ENCODE peak calls at places on chromosomes 2 and 18, in five cellular contexts. G is stimulated activated CD4-positive, alpha-beta T cell treated with anti-CD3 and anti-CD28 coated beads, Interleukin-12 subunit alpha, Interleukin-12 subunit beta, amount 100 ng/mL, for 24 hours; H is IMR-90; F is GM12878; D is A172. J is an unnamed sample.

GRCh38 chr2:236691799-236692167 is 122.2 kb downstream of the ACKR3 start:
- DNase-seq in G (no peak), H (no peak), F (no peak), D (peak; percentile 58), J (no peak)

GRCh38 chr2:36287363-36288275 is 68.0 kb upstream of the CRIM1 start:
- DNase-seq in G (no peak), H (peak; percentile 86), F (no peak), D (peak; percentile 35), J (no peak)

GRCh38 chr2:33021542-33022259 is 74.9 kb downstream of the LTBP1 start:
- DNase-seq in G (no peak), H (peak; percentile 90), F (no peak), D (peak; percentile 28), J (no peak)

GRCh38 chr18:23458830-23459529 is 5.9 kb downstream of the RIOK3 start:
- DNase-seq in G (no peak), H (no peak), F (no peak), D (no peak), J (no peak)

GRCh38 chr2:11366326-11366741 is 21.9 kb upstream of the ROCK2 start:
- DNase-seq in G (no peak), H (no peak), F (no peak), D (no peak), J (no peak)

GRCh38 chr2:96500385-96501066 is 4.6 kb downstream of the NEURL3 start:
- DNase-seq in G (no peak), H (no peak), F (no peak), D (no peak), J (no peak)

GRCh38 chr2:7498927-7499489 is 581.8 kb downstream of the RNF144A start:
- DNase-seq in G (no peak), H (no peak), F (no peak), D (no peak), J (no peak)

GRCh38 chr18:58671941-58672565 is 788 bp downstream of the MALT1 start:
- DNase-seq in G (peak; percentile 27), H (peak; percentile 36), F (no peak), D (no peak), J (peak; percentile 28)

GRCh38 chr2:172248381-172249173 is 145.9 kb upstream of the DLX2 start:
- DNase-seq in G (no peak), H (peak; percentile 63), F (no peak), D (peak; percentile 92), J (no peak)

GRCh38 chr2:219701847-219702634 is 74.6 kb downstream of the SLC4A3 start:
- DNase-seq in G (no peak), H (peak; percentile 56), F (no peak), D (no peak), J (peak; percentile 26)

GRCh38 chr2:181037922-181038321 is 57.5 kb downstream of the UBE2E3 start:
- DNase-seq in G (no peak), H (peak; percentile 90), F (no peak), D (peak; percentile 29), J (no peak)